ENCODE peak calls at places on chromosomes 13 and 19, in ten cellular contexts. One of them, this sample, is unnamed.

GRCh38 chr13:105177265-105177900 is 1358.1 kb downstream of the EFNB2 start:
- DNase-seq in NCI-H510A: no peak
- DNase-seq in activated CD8-positive, alpha-beta memory T cell treated with anti-CD3 and anti-CD28 coated beads for 4 hours: no peak
- DNase-seq in DMS79 treated with DMSO at 0.1 percent for 48 hours: no peak
- DNase-seq in left ventricle myocardium inferior: no peak
- DNase-seq in NCI-H2081: no peak
- DNase-seq in stimulated activated CD4-positive, alpha-beta T cell treated with anti-CD3 and anti-CD28 coated beads, Interleukin-1b, Interleukin-23, amount 100 ng/mL, for 4 hours: no peak
- DNase-seq in kidney glomerular epithelial cell: no peak
- DNase-seq in endothelial cell: no peak
- DNase-seq in transverse colon: no peak
- DNase-seq in this sample: no peak

GRCh38 chr19:32359581-32359980 is 14.2 kb downstream of the ZNF507 start:
- DNase-seq in DMS79 treated with DMSO at 0.1 percent for 48 hours: no peak
- DNase-seq in NCI-H510A: no peak
- DNase-seq in activated CD8-positive, alpha-beta memory T cell treated with anti-CD3 and anti-CD28 coated beads for 4 hours: no peak
- DNase-seq in NCI-H2081: no peak
- DNase-seq in left ventricle myocardium inferior: no peak
- DNase-seq in kidney glomerular epithelial cell: no peak
- DNase-seq in endothelial cell: no peak
- DNase-seq in transverse colon: no peak
- DNase-seq in stimulated activated CD4-positive, alpha-beta T cell treated with anti-CD3 and anti-CD28 coated beads, Interleukin-1b, Interleukin-23, amount 100 ng/mL, for 4 hours: no peak
- DNase-seq in this sample: no peak

GRCh38 chr13:97849305-97849704 is 104.2 kb upstream of the IPO5 start:
- DNase-seq in transverse colon: no peak
- DNase-seq in NCI-H510A: no peak
- DNase-seq in stimulated activated CD4-positive, alpha-beta T cell treated with anti-CD3 and anti-CD28 coated beads, Interleukin-1b, Interleukin-23, amount 100 ng/mL, for 4 hours: no peak
- DNase-seq in left ventricle myocardium inferior: no peak
- DNase-seq in endothelial cell: no peak
- DNase-seq in kidney glomerular epithelial cell: peak; percentile 45
- DNase-seq in DMS79 treated with DMSO at 0.1 percent for 48 hours: peak; percentile 82
- DNase-seq in activated CD8-positive, alpha-beta memory T cell treated with anti-CD3 and anti-CD28 coated beads for 4 hours: no peak
- DNase-seq in NCI-H2081: peak; percentile 54
- DNase-seq in this sample: no peak

GRCh38 chr13:86298741-86299140 is 499.5 kb upstream of the SLITRK6 start:
- DNase-seq in endothelial cell: no peak
- DNase-seq in DMS79 treated with DMSO at 0.1 percent for 48 hours: no peak
- DNase-seq in left ventricle myocardium inferior: no peak
- DNase-seq in NCI-H510A: no peak
- DNase-seq in activated CD8-positive, alpha-beta memory T cell treated with anti-CD3 and anti-CD28 coated beads for 4 hours: no peak
- DNase-seq in transverse colon: no peak
- DNase-seq in NCI-H2081: no peak
- DNase-seq in stimulated activated CD4-positive, alpha-beta T cell treated with anti-CD3 and anti-CD28 coated beads, Interleukin-1b, Interleukin-23, amount 100 ng/mL, for 4 hours: no peak
- DNase-seq in kidney glomerular epithelial cell: no peak
- DNase-seq in this sample: no peak

GRCh38 chr19:50292216-50292827 is 36.9 kb downstream of the KCNC3 start:
- DNase-seq in left ventricle myocardium inferior: no peak
- DNase-seq in stimulated activated CD4-positive, alpha-beta T cell treated with anti-CD3 and anti-CD28 coated beads, Interleukin-1b, Interleukin-23, amount 100 ng/mL, for 4 hours: no peak
- DNase-seq in activated CD8-positive, alpha-beta memory T cell treated with anti-CD3 and anti-CD28 coated beads for 4 hours: no peak
- DNase-seq in NCI-H510A: no peak
- DNase-seq in transverse colon: no peak
- DNase-seq in kidney glomerular epithelial cell: no peak
- DNase-seq in DMS79 treated with DMSO at 0.1 percent for 48 hours: no peak
- DNase-seq in NCI-H2081: no peak
- DNase-seq in endothelial cell: no peak
- DNase-seq in this sample: no peak

GRCh38 chr13:47672982-47673670 is 327.9 kb downstream of the SUCLA2 start:
- DNase-seq in NCI-H510A: no peak
- DNase-seq in transverse colon: no peak
- DNase-seq in stimulated activated CD4-positive, alpha-beta T cell treated with anti-CD3 and anti-CD28 coated beads, Interleukin-1b, Interleukin-23, amount 100 ng/mL, for 4 hours: no peak
- DNase-seq in left ventricle myocardium inferior: no peak
- DNase-seq in DMS79 treated with DMSO at 0.1 percent for 48 hours: no peak
- DNase-seq in endothelial cell: no peak
- DNase-seq in NCI-H2081: no peak
- DNase-seq in kidney glomerular epithelial cell: no peak
- DNase-seq in activated CD8-positive, alpha-beta memory T cell treated with anti-CD3 and anti-CD28 coated beads for 4 hours: no peak
- DNase-seq in this sample: no peak

GRCh38 chr19:55384576-55385235 is 614 bp upstream of the TMEM238 start:
- DNase-seq in DMS79 treated with DMSO at 0.1 percent for 48 hours: peak; percentile 75
- DNase-seq in transverse colon: peak; percentile 42
- DNase-seq in activated CD8-positive, alpha-beta memory T cell treated with anti-CD3 and anti-CD28 coated beads for 4 hours: no peak
- DNase-seq in stimulated activated CD4-positive, alpha-beta T cell treated with anti-CD3 and anti-CD28 coated beads, Interleukin-1b, Interleukin-23, amount 100 ng/mL, for 4 hours: no peak
- DNase-seq in NCI-H510A: peak; percentile 57
- DNase-seq in endothelial cell: no peak
- DNase-seq in kidney glomerular epithelial cell: no peak
- DNase-seq in left ventricle myocardium inferior: no peak
- DNase-seq in NCI-H2081: peak; percentile 79
- DNase-seq in this sample: no peak

GRCh38 chr13:102558029-102558428 is 38.8 kb upstream of the TPP2 start:
- DNase-seq in activated CD8-positive, alpha-beta memory T cell treated with anti-CD3 and anti-CD28 coated beads for 4 hours: no peak
- DNase-seq in kidney glomerular epithelial cell: no peak
- DNase-seq in DMS79 treated with DMSO at 0.1 percent for 48 hours: no peak
- DNase-seq in transverse colon: no peak
- DNase-seq in stimulated activated CD4-positive, alpha-beta T cell treated with anti-CD3 and anti-CD28 coated beads, Interleukin-1b, Interleukin-23, amount 100 ng/mL, for 4 hours: no peak
- DNase-seq in endothelial cell: no peak
- DNase-seq in NCI-H2081: peak; percentile 32
- DNase-seq in NCI-H510A: no peak
- DNase-seq in left ventricle myocardium inferior: no peak
- DNase-seq in this sample: no peak

GRCh38 chr13:74966814-74967213 is 515.2 kb downstream of the TBC1D4 start:
- DNase-seq in stimulated activated CD4-positive, alpha-beta T cell treated with anti-CD3 and anti-CD28 coated beads, Interleukin-1b, Interleukin-23, amount 100 ng/mL, for 4 hours: no peak
- DNase-seq in NCI-H510A: no peak
- DNase-seq in transverse colon: no peak
- DNase-seq in activated CD8-positive, alpha-beta memory T cell treated with anti-CD3 and anti-CD28 coated beads for 4 hours: no peak
- DNase-seq in kidney glomerular epithelial cell: peak; percentile 20
- DNase-seq in NCI-H2081: no peak
- DNase-seq in endothelial cell: peak; percentile 48
- DNase-seq in left ventricle myocardium inferior: no peak
- DNase-seq in DMS79 treated with DMSO at 0.1 percent for 48 hours: no peak
- DNase-seq in this sample: no peak

GRCh38 chr13:77079902-77080413 is 53.0 kb upstream of the FBXL3 start:
- DNase-seq in endothelial cell: no peak
- DNase-seq in transverse colon: no peak
- DNase-seq in kidney glomerular epithelial cell: no peak
- DNase-seq in DMS79 treated with DMSO at 0.1 percent for 48 hours: no peak
- DNase-seq in activated CD8-positive, alpha-beta memory T cell treated with anti-CD3 and anti-CD28 coated beads for 4 hours: no peak
- DNase-seq in NCI-H510A: no peak
- DNase-seq in stimulated activated CD4-positive, alpha-beta T cell treated with anti-CD3 and anti-CD28 coated beads, Interleukin-1b, Interleukin-23, amount 100 ng/mL, for 4 hours: no peak
- DNase-seq in NCI-H2081: no peak
- DNase-seq in left ventricle myocardium inferior: no peak
- DNase-seq in this sample: no peak

GRCh38 chr19:10408511-10409291 is 5.4 kb upstream of the CDC37 start:
- DNase-seq in activated CD8-positive, alpha-beta memory T cell treated with anti-CD3 and anti-CD28 coated beads for 4 hours: peak; percentile 63
- DNase-seq in left ventricle myocardium inferior: no peak
- DNase-seq in NCI-H510A: no peak
- DNase-seq in endothelial cell: no peak
- DNase-seq in kidney glomerular epithelial cell: no peak
- DNase-seq in DMS79 treated with DMSO at 0.1 percent for 48 hours: no peak
- DNase-seq in NCI-H2081: no peak
- DNase-seq in transverse colon: peak; percentile 62
- DNase-seq in stimulated activated CD4-positive, alpha-beta T cell treated with anti-CD3 and anti-CD28 coated beads, Interleukin-1b, Interleukin-23, amount 100 ng/mL, for 4 hours: no peak
- DNase-seq in this sample: peak; percentile 45

GRCh38 chr13:87129602-87130300 is 541.4 kb upstream of the SLITRK5 start:
- DNase-seq in DMS79 treated with DMSO at 0.1 percent for 48 hours: no peak
- DNase-seq in NCI-H510A: no peak
- DNase-seq in kidney glomerular epithelial cell: peak; percentile 48
- DNase-seq in stimulated activated CD4-positive, alpha-beta T cell treated with anti-CD3 and anti-CD28 coated beads, Interleukin-1b, Interleukin-23, amount 100 ng/mL, for 4 hours: no peak
- DNase-seq in NCI-H2081: no peak
- DNase-seq in endothelial cell: no peak
- DNase-seq in left ventricle myocardium inferior: no peak
- DNase-seq in transverse colon: no peak
- DNase-seq in activated CD8-positive, alpha-beta memory T cell treated with anti-CD3 and anti-CD28 coated beads for 4 hours: no peak
- DNase-seq in this sample: no peak

GRCh38 chr19:58476498-58477015 is 405 bp downstream of the ZNF446 start:
- DNase-seq in activated CD8-positive, alpha-beta memory T cell treated with anti-CD3 and anti-CD28 coated beads for 4 hours: no peak
- DNase-seq in NCI-H2081: peak; percentile 7
- DNase-seq in endothelial cell: no peak
- DNase-seq in kidney glomerular epithelial cell: no peak
- DNase-seq in transverse colon: no peak
- DNase-seq in left ventricle myocardium inferior: no peak
- DNase-seq in DMS79 treated with DMSO at 0.1 percent for 48 hours: no peak
- DNase-seq in NCI-H510A: no peak
- DNase-seq in stimulated activated CD4-positive, alpha-beta T cell treated with anti-CD3 and anti-CD28 coated beads, Interleukin-1b, Interleukin-23, amount 100 ng/mL, for 4 hours: no peak
- DNase-seq in this sample: no peak

GRCh38 chr19:16559896-16560295 is 12.3 kb downstream of the SLC35E1 start:
- DNase-seq in NCI-H2081: no peak
- DNase-seq in NCI-H510A: no peak
- DNase-seq in DMS79 treated with DMSO at 0.1 percent for 48 hours: no peak
- DNase-seq in left ventricle myocardium inferior: no peak
- DNase-seq in kidney glomerular epithelial cell: no peak
- DNase-seq in stimulated activated CD4-positive, alpha-beta T cell treated with anti-CD3 and anti-CD28 coated beads, Interleukin-1b, Interleukin-23, amount 100 ng/mL, for 4 hours: no peak
- DNase-seq in activated CD8-positive, alpha-beta memory T cell treated with anti-CD3 and anti-CD28 coated beads for 4 hours: no peak
- DNase-seq in transverse colon: no peak
- DNase-seq in endothelial cell: no peak
- DNase-seq in this sample: no peak

This sample was measured in activated T-helper 9 cell treated with anti-CD3 and anti-CD28 coated beads, Interleukin-2, amount 50 U/mL, for 16 hours.